ENCODE peak calls at places on chromosomes 5 and 9, in ten cellular contexts. One of them, this sample, is unnamed.
A peak's percentile ranks its signal among the peaks of the same experiment; 100 is the strongest.

GRCh38 chr9:26677965-26678745 is 214.4 kb downstream of the CAAP1 start:
- DNase-seq in upper lobe of right lung: no peak
- DNase-seq in left ventricle myocardium inferior: no peak
- DNase-seq in stomach: no peak
- DNase-seq in fibroblast of lung: peak; percentile 1
- DNase-seq in endothelial cell of umbilical vein: no peak
- DNase-seq in CD8-positive, alpha-beta T cell: no peak
- DNase-seq in colonic mucosa: no peak
- DNase-seq in right cardiac atrium: no peak
- DNase-seq in neural progenitor cell: peak; percentile 14
- DNase-seq in this sample: no peak

GRCh38 chr9:122445155-122445749 is 32.5 kb downstream of the OR1J1 start:
- DNase-seq in CD8-positive, alpha-beta T cell: no peak
- DNase-seq in left ventricle myocardium inferior: no peak
- DNase-seq in endothelial cell of umbilical vein: peak; percentile 84
- DNase-seq in stomach: no peak
- DNase-seq in fibroblast of lung: peak; percentile 91
- DNase-seq in colonic mucosa: no peak
- DNase-seq in right cardiac atrium: no peak
- DNase-seq in upper lobe of right lung: no peak
- DNase-seq in neural progenitor cell: no peak
- DNase-seq in this sample: no peak

GRCh38 chr9:137809038-137809630 is 68.4 kb upstream of the CACNA1B start:
- DNase-seq in neural progenitor cell: no peak
- DNase-seq in endothelial cell of umbilical vein: no peak
- DNase-seq in stomach: no peak
- DNase-seq in CD8-positive, alpha-beta T cell: no peak
- DNase-seq in right cardiac atrium: no peak
- DNase-seq in colonic mucosa: no peak
- DNase-seq in fibroblast of lung: no peak
- DNase-seq in left ventricle myocardium inferior: no peak
- DNase-seq in upper lobe of right lung: no peak
- DNase-seq in this sample: no peak

GRCh38 chr5:66164044-66164790 is 20.1 kb downstream of the SREK1 start:
- DNase-seq in neural progenitor cell: no peak
- DNase-seq in colonic mucosa: no peak
- DNase-seq in left ventricle myocardium inferior: no peak
- DNase-seq in fibroblast of lung: no peak
- DNase-seq in stomach: no peak
- DNase-seq in upper lobe of right lung: no peak
- DNase-seq in right cardiac atrium: no peak
- DNase-seq in CD8-positive, alpha-beta T cell: no peak
- DNase-seq in endothelial cell of umbilical vein: no peak
- DNase-seq in this sample: no peak

GRCh38 chr9:18238752-18239151 is 235.2 kb upstream of the ADAMTSL1 start:
- DNase-seq in CD8-positive, alpha-beta T cell: no peak
- DNase-seq in upper lobe of right lung: no peak
- DNase-seq in endothelial cell of umbilical vein: peak; percentile 36
- DNase-seq in neural progenitor cell: no peak
- DNase-seq in right cardiac atrium: no peak
- DNase-seq in fibroblast of lung: peak; percentile 65
- DNase-seq in left ventricle myocardium inferior: no peak
- DNase-seq in colonic mucosa: no peak
- DNase-seq in stomach: no peak
- DNase-seq in this sample: no peak

GRCh38 chr9:12461759-12462158 is 231.4 kb upstream of the TYRP1 start:
- DNase-seq in endothelial cell of umbilical vein: no peak
- DNase-seq in neural progenitor cell: no peak
- DNase-seq in left ventricle myocardium inferior: no peak
- DNase-seq in fibroblast of lung: no peak
- DNase-seq in colonic mucosa: no peak
- DNase-seq in stomach: no peak
- DNase-seq in right cardiac atrium: no peak
- DNase-seq in CD8-positive, alpha-beta T cell: no peak
- DNase-seq in upper lobe of right lung: no peak
- DNase-seq in this sample: no peak

GRCh38 chr9:130707225-130707976 is 13.8 kb downstream of the EXOSC2 start:
- DNase-seq in endothelial cell of umbilical vein: peak; percentile 65
- DNase-seq in left ventricle myocardium inferior: peak; percentile 38
- DNase-seq in neural progenitor cell: peak; percentile 83
- DNase-seq in fibroblast of lung: peak; percentile 51
- DNase-seq in CD8-positive, alpha-beta T cell: peak; percentile 61
- DNase-seq in colonic mucosa: peak; percentile 70
- DNase-seq in right cardiac atrium: peak; percentile 71
- DNase-seq in stomach: peak; percentile 80
- DNase-seq in upper lobe of right lung: no peak
- DNase-seq in this sample: peak; percentile 71

GRCh38 chr5:31362931-31363568 is 168.8 kb downstream of the DROSHA start:
- DNase-seq in upper lobe of right lung: no peak
- DNase-seq in neural progenitor cell: no peak
- DNase-seq in endothelial cell of umbilical vein: no peak
- DNase-seq in stomach: no peak
- DNase-seq in fibroblast of lung: peak; percentile 73
- DNase-seq in left ventricle myocardium inferior: no peak
- DNase-seq in CD8-positive, alpha-beta T cell: no peak
- DNase-seq in right cardiac atrium: no peak
- DNase-seq in colonic mucosa: no peak
- DNase-seq in this sample: no peak

GRCh38 chr5:74126294-74126693 is 500.3 kb downstream of the ARHGEF28 start:
- DNase-seq in colonic mucosa: no peak
- DNase-seq in neural progenitor cell: no peak
- DNase-seq in left ventricle myocardium inferior: no peak
- DNase-seq in CD8-positive, alpha-beta T cell: no peak
- DNase-seq in right cardiac atrium: no peak
- DNase-seq in stomach: no peak
- DNase-seq in upper lobe of right lung: no peak
- DNase-seq in endothelial cell of umbilical vein: no peak
- DNase-seq in fibroblast of lung: no peak
- DNase-seq in this sample: no peak

GRCh38 chr9:137316012-137316981 is 14.2 kb upstream of the NRARP start:
- DNase-seq in left ventricle myocardium inferior: peak; percentile 68
- DNase-seq in endothelial cell of umbilical vein: peak; percentile 65
- DNase-seq in neural progenitor cell: peak; percentile 81
- DNase-seq in colonic mucosa: peak; percentile 69
- DNase-seq in stomach: peak; percentile 59
- DNase-seq in CD8-positive, alpha-beta T cell: no peak
- DNase-seq in fibroblast of lung: no peak
- DNase-seq in upper lobe of right lung: peak; percentile 70
- DNase-seq in right cardiac atrium: peak; percentile 74
- DNase-seq in this sample: peak; percentile 86

GRCh38 chr9:4192450-4192849 is 107.4 kb downstream of the GLIS3 start:
- DNase-seq in upper lobe of right lung: no peak
- DNase-seq in neural progenitor cell: no peak
- DNase-seq in CD8-positive, alpha-beta T cell: no peak
- DNase-seq in right cardiac atrium: no peak
- DNase-seq in colonic mucosa: no peak
- DNase-seq in left ventricle myocardium inferior: no peak
- DNase-seq in endothelial cell of umbilical vein: no peak
- DNase-seq in fibroblast of lung: peak; percentile 49
- DNase-seq in stomach: no peak
- DNase-seq in this sample: no peak

GRCh38 chr5:139223481-139223880 is 25.3 kb upstream of the SIL1 start:
- DNase-seq in neural progenitor cell: no peak
- DNase-seq in fibroblast of lung: no peak
- DNase-seq in right cardiac atrium: no peak
- DNase-seq in stomach: no peak
- DNase-seq in colonic mucosa: no peak
- DNase-seq in endothelial cell of umbilical vein: no peak
- DNase-seq in CD8-positive, alpha-beta T cell: no peak
- DNase-seq in left ventricle myocardium inferior: no peak
- DNase-seq in upper lobe of right lung: no peak
- DNase-seq in this sample: no peak

DNA sequence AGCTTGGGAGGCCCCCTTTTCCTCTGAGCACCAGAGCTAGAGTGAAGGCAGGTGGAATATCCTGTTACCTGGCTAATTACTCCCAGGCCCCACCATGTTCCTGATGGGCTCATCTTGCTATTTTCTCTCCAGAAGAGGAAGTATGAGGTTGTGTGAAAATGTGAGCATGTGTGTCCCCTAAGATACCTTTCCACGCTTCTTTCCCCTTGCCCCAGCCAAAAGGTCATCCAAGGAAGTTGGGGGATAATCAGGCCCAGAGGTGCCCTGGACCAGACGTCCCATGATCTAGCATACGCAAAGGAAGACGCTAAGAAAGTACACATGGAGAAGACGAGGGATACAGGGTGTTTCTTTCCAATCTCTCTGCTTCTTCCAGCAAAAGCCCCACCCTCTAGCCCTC is 115.3 kb downstream of the SLC1A3 start:
- DNase-seq in stomach: no peak
- DNase-seq in upper lobe of right lung: no peak
- DNase-seq in colonic mucosa: no peak
- DNase-seq in right cardiac atrium: no peak
- DNase-seq in fibroblast of lung: no peak
- DNase-seq in left ventricle myocardium inferior: no peak
- DNase-seq in endothelial cell of umbilical vein: no peak
- DNase-seq in CD8-positive, alpha-beta T cell: no peak
- DNase-seq in neural progenitor cell: no peak
- DNase-seq in this sample: no peak
- H3K4me1 ChIP-seq in stomach: peaks cover 5% of the 10 kb centered on the region
- H3K4me1 ChIP-seq in upper lobe of right lung: no peaks in the 10 kb centered on the region
- H3K4me1 ChIP-seq in colonic mucosa: no peaks in the 10 kb centered on the region
- H3K4me1 ChIP-seq in right cardiac atrium: no peaks in the 10 kb centered on the region
- H3K4me1 ChIP-seq in fibroblast of lung: no peaks in the 10 kb centered on the region
- H3K4me1 ChIP-seq in left ventricle myocardium inferior: no peaks in the 10 kb centered on the region
- H3K4me1 ChIP-seq in endothelial cell of umbilical vein: no peaks in the 10 kb centered on the region
- H3K4me1 ChIP-seq in CD8-positive, alpha-beta T cell: peaks cover 4% of the 10 kb centered on the region
- H3K4me1 ChIP-seq in neural progenitor cell: peaks cover 12% of the 10 kb centered on the region
- H3K4me1 ChIP-seq in this sample: no peaks in the 10 kb centered on the region

GRCh38 chr5:132420706-132421272 is 51.3 kb downstream of the SLC22A5 start:
- DNase-seq in neural progenitor cell: no peak
- DNase-seq in CD8-positive, alpha-beta T cell: no peak
- DNase-seq in fibroblast of lung: no peak
- DNase-seq in stomach: no peak
- DNase-seq in right cardiac atrium: no peak
- DNase-seq in endothelial cell of umbilical vein: peak; percentile 56
- DNase-seq in colonic mucosa: peak; percentile 30
- DNase-seq in left ventricle myocardium inferior: no peak
- DNase-seq in upper lobe of right lung: no peak
- DNase-seq in this sample: peak; percentile 58

GRCh38 chr5:132421442-132421841 is 51.9 kb downstream of the SLC22A5 start:
- DNase-seq in endothelial cell of umbilical vein: no peak
- DNase-seq in left ventricle myocardium inferior: no peak
- DNase-seq in CD8-positive, alpha-beta T cell: no peak
- DNase-seq in colonic mucosa: peak; percentile 19
- DNase-seq in stomach: no peak
- DNase-seq in right cardiac atrium: no peak
- DNase-seq in fibroblast of lung: no peak
- DNase-seq in upper lobe of right lung: no peak
- DNase-seq in neural progenitor cell: no peak
- DNase-seq in this sample: no peak

GRCh38 chr5:132417889-132418432 is 48.5 kb downstream of the SLC22A5 start:
- DNase-seq in neural progenitor cell: no peak
- DNase-seq in fibroblast of lung: no peak
- DNase-seq in endothelial cell of umbilical vein: no peak
- DNase-seq in upper lobe of right lung: no peak
- DNase-seq in CD8-positive, alpha-beta T cell: no peak
- DNase-seq in colonic mucosa: no peak
- DNase-seq in stomach: no peak
- DNase-seq in right cardiac atrium: no peak
- DNase-seq in left ventricle myocardium inferior: no peak
- DNase-seq in this sample: no peak

GRCh38 chr5:132418876-132419275 is 49.4 kb downstream of the SLC22A5 start:
- DNase-seq in right cardiac atrium: no peak
- DNase-seq in left ventricle myocardium inferior: no peak
- DNase-seq in fibroblast of lung: no peak
- DNase-seq in CD8-positive, alpha-beta T cell: no peak
- DNase-seq in stomach: no peak
- DNase-seq in colonic mucosa: no peak
- DNase-seq in upper lobe of right lung: no peak
- DNase-seq in endothelial cell of umbilical vein: no peak
- DNase-seq in neural progenitor cell: no peak
- DNase-seq in this sample: no peak

DNA sequence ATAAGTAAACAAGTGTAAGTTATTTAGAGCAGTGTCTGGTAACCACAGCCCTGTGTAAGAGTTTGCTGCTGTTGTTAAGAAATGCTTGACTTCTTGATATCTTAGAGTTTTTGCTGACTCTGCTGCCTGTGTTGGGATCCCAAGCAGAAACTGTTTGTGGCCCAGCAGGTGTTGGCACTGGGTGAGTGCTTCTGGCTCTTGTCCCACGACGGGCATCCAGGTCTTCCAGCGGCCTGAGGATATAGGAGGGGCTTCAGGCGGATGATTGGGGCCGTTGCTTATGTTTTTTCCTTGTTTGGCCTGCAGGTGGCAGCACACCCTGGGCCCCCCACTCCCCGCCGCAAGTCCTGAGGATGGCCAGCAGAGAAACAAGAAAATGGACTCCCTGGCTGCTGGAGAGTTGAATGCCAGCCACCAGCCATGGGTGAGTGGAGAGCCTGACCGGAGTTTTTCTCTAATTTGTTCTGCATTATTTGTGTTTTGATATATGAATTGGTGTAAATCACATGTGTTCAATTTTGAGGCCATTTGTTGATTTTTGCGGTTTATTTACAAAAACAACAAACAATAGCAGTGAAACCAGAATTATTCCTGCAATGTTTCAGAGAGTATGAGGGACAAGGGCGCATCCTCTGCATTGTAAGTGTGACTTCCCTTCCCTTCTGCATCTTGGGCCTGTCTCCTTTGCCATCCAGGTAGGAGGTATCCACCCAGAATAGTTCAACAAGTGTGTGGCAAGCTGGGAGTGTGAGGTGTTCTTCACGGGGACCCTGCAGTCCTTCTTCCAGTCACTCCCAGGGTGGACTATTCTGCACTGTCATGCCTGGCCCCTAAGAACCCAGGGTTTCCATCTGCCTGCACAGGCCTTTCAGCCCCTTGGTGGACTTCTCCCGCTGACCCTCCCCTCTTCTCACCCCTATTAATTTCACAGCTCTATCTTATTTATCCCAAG is 50.3 kb downstream of the SLC22A5 start:
- DNase-seq in right cardiac atrium: peak; percentile 70
- DNase-seq in colonic mucosa: peak; percentile 79
- DNase-seq in endothelial cell of umbilical vein: peak; percentile 90
- DNase-seq in stomach: peak; percentile 67
- DNase-seq in upper lobe of right lung: peak; percentile 83
- DNase-seq in fibroblast of lung: peak; percentile 71
- DNase-seq in neural progenitor cell: peak; percentile 84
- DNase-seq in left ventricle myocardium inferior: peak; percentile 65
- DNase-seq in CD8-positive, alpha-beta T cell: peak; percentile 57
- DNase-seq in this sample: peak; percentile 73
- H3K27ac ChIP-seq in right cardiac atrium: peak overlapping the region; percentile 82
- H3K27ac ChIP-seq in colonic mucosa: peak overlapping the region; percentile 55
- H3K27ac ChIP-seq in endothelial cell of umbilical vein: peak overlapping the region; percentile 6
- H3K27ac ChIP-seq in stomach: peak overlapping the region; percentile 78
- H3K27ac ChIP-seq in upper lobe of right lung: peak overlapping the region; percentile 83
- H3K27ac ChIP-seq in fibroblast of lung: no peak overlapping the region
- H3K27ac ChIP-seq in neural progenitor cell: no peak overlapping the region
- H3K27ac ChIP-seq in left ventricle myocardium inferior: peak overlapping the region; percentile 99
- H3K27ac ChIP-seq in CD8-positive, alpha-beta T cell: peak overlapping the region; percentile 38
- H3K27ac ChIP-seq in this sample: no peak overlapping the region

GRCh38 chr9:20300430-20301115 is 321.7 kb downstream of the MLLT3 start:
- DNase-seq in stomach: no peak
- DNase-seq in endothelial cell of umbilical vein: no peak
- DNase-seq in CD8-positive, alpha-beta T cell: no peak
- DNase-seq in right cardiac atrium: no peak
- DNase-seq in neural progenitor cell: no peak
- DNase-seq in upper lobe of right lung: no peak
- DNase-seq in colonic mucosa: no peak
- DNase-seq in left ventricle myocardium inferior: no peak
- DNase-seq in fibroblast of lung: no peak
- DNase-seq in this sample: no peak
- H3K4me1 ChIP-seq in stomach: peaks cover 7% of the 10 kb centered on the region
- H3K4me1 ChIP-seq in endothelial cell of umbilical vein: no peaks in the 10 kb centered on the region
- H3K4me1 ChIP-seq in CD8-positive, alpha-beta T cell: peaks cover 19% of the 10 kb centered on the region
- H3K4me1 ChIP-seq in right cardiac atrium: no peaks in the 10 kb centered on the region
- H3K4me1 ChIP-seq in neural progenitor cell: peaks cover 24% of the 10 kb centered on the region
- H3K4me1 ChIP-seq in upper lobe of right lung: no peaks in the 10 kb centered on the region
- H3K4me1 ChIP-seq in colonic mucosa: no peaks in the 10 kb centered on the region
- H3K4me1 ChIP-seq in left ventricle myocardium inferior: peaks cover 15% of the 10 kb centered on the region
- H3K4me1 ChIP-seq in fibroblast of lung: no peaks in the 10 kb centered on the region
- H3K4me1 ChIP-seq in this sample: no peaks in the 10 kb centered on the region

GRCh38 chr5:116115163-116115562 is 30.3 kb downstream of the COMMD10 start:
- DNase-seq in CD8-positive, alpha-beta T cell: no peak
- DNase-seq in fibroblast of lung: no peak
- DNase-seq in endothelial cell of umbilical vein: no peak
- DNase-seq in left ventricle myocardium inferior: no peak
- DNase-seq in upper lobe of right lung: no peak
- DNase-seq in neural progenitor cell: no peak
- DNase-seq in stomach: no peak
- DNase-seq in colonic mucosa: no peak
- DNase-seq in right cardiac atrium: no peak
- DNase-seq in this sample: no peak
- H3K27ac ChIP-seq in CD8-positive, alpha-beta T cell: no peak overlapping the region
- H3K27ac ChIP-seq in fibroblast of lung: no peak overlapping the region
- H3K27ac ChIP-seq in endothelial cell of umbilical vein: no peak overlapping the region
- H3K27ac ChIP-seq in left ventricle myocardium inferior: no peak overlapping the region
- H3K27ac ChIP-seq in upper lobe of right lung: no peak overlapping the region
- H3K27ac ChIP-seq in neural progenitor cell: no peak overlapping the region
- H3K27ac ChIP-seq in stomach: no peak overlapping the region
- H3K27ac ChIP-seq in colonic mucosa: no peak overlapping the region
- H3K27ac ChIP-seq in right cardiac atrium: no peak overlapping the region
- H3K27ac ChIP-seq in this sample: no peak overlapping the region

This sample was measured in aorta.